ENCODE peak calls at places on chromosomes 1 and 21, in six cellular contexts. Q, L, J, S, K and C are unnamed samples.

GRCh38 chr1:67748630-67749029 is 63.6 kb downstream of the GADD45A start:
- DNase-seq in J (no peak), Q (no peak), K (no peak), L (no peak), S (no peak), C (no peak)

GRCh38 chr1:39653546-39654031 is 14.1 kb upstream of the HEYL start:
- DNase-seq in J (peak; percentile 80), K (peak; percentile 88), S (peak; percentile 51), L (peak; percentile 59), Q (peak; percentile 86), C (no peak)

GRCh38 chr1:12708956-12709555 is 6.9 kb upstream of the AADACL3 start:
- DNase-seq in S (no peak), L (no peak), K (no peak), Q (no peak), J (no peak), C (no peak)

GRCh38 chr1:213984387-213985180 is 3.2 kb upstream of the PROX1 start:
- DNase-seq in S (no peak), J (no peak), L (no peak), K (no peak), Q (no peak), C (no peak)

GRCh38 chr21:45558044-45558721 is 15.9 kb upstream of the SLC19A1 start:
- DNase-seq in S (no peak), L (no peak), K (no peak), Q (peak; percentile 55), J (peak; percentile 27), C (no peak)

GRCh38 chr1:15584489-15585363 is at the start of gene AGMAT:
- DNase-seq in K (no peak), S (peak; percentile 47), Q (no peak), L (no peak), J (peak; percentile 71), C (no peak)

GRCh38 chr1:37862330-37862729 is 2.9 kb upstream of the MTF1 start:
- DNase-seq in K (no peak), L (no peak), S (no peak), J (no peak), Q (no peak), C (no peak)

GRCh38 chr1:94418664-94419655 is 771 bp downstream of the ABCD3 start:
- DNase-seq in S (peak; percentile 8), Q (peak; percentile 74), K (peak; percentile 68), J (no peak), L (no peak), C (no peak)

GRCh38 chr1:157932082-157932481 is 61.4 kb upstream of the KIRREL1 start:
- DNase-seq in J (no peak), L (no peak), K (no peak), Q (no peak), S (no peak), C (no peak)

GRCh38 chr21:35933466-35933865 is 126.9 kb downstream of the SETD4 start:
- DNase-seq in S (no peak), Q (peak; percentile 87), K (peak; percentile 88), L (no peak), J (no peak), C (no peak)

GRCh38 chr21:19198801-19199200 is 795.2 kb upstream of the TMPRSS15 start:
- DNase-seq in L (no peak), S (no peak), K (no peak), J (no peak), Q (no peak), C (no peak)

GRCh38 chr1:167482184-167482583 is 36.1 kb downstream of the CD247 start:
- DNase-seq in K (no peak), Q (no peak), S (no peak), J (peak; percentile 29), L (no peak), C (no peak)

GRCh38 chr1:228494044-228494353 is 6.8 kb downstream of the RNF187 start:
- DNase-seq in S (no peak), K (no peak), Q (no peak), J (no peak), L (no peak), C (no peak)

GRCh38 chr1:238960071-238960470 is 426.3 kb upstream of the CHRM3 start:
- DNase-seq in S (no peak), K (no peak), L (no peak), J (no peak), Q (no peak), C (no peak)

GRCh38 chr1:151617995-151618394 is 6.1 kb downstream of the SNX27 start:
- DNase-seq in K (no peak), L (no peak), J (no peak), S (no peak), Q (no peak), C (no peak)

GRCh38 chr1:28412731-28413130 is 43.2 kb downstream of the PHACTR4 start:
- DNase-seq in Q (no peak), S (no peak), K (no peak), J (no peak), L (no peak), C (no peak)

GRCh38 chr1:182563095-182563494 is 26.0 kb downstream of the RNASEL start:
- DNase-seq in J (no peak), K (no peak), Q (no peak), L (no peak), S (no peak), C (no peak)

GRCh38 chr1:81617308-81618027 is 183.3 kb upstream of the ADGRL2 start:
- DNase-seq in L (no peak), Q (no peak), K (no peak), J (no peak), S (no peak), C (no peak)

GRCh38 chr1:246773213-246773641 is 49.0 kb downstream of the SCCPDH start:
- DNase-seq in Q (no peak), L (no peak), S (no peak), J (no peak), K (no peak), C (no peak)

GRCh38 chr1:2415337-2415736 is 3.0 kb upstream of the PEX10 start:
- DNase-seq in K (no peak), J (no peak), Q (no peak), L (no peak), S (no peak), C (no peak)

GRCh38 chr1:178881950-178882349 is 11.1 kb upstream of the ANGPTL1 start:
- DNase-seq in K (no peak), S (no peak), Q (no peak), J (no peak), L (no peak), C (no peak)